ENCODE peak calls at places on chromosomes 7 and 10, in five cellular contexts. D is BE2C, Z is thoracic aorta, A is heart left ventricle, H is psoas muscle. Q is an unnamed sample. For H3K4me1 and H3K9me3, the result is how much of the 10 kb centered on the place peaks cover.

GRCh38 chr7:95398155-95398940 is 2.2 kb upstream of the PON3 start:
- DNase-seq in H (no peak), D (no peak), Z (no peak), A (no peak), Q (no peak)

GRCh38 chr10:103928784-103929183 is 10.8 kb upstream of the STN1 start:
- DNase-seq in Z (no peak), D (no peak), H (no peak), A (no peak), Q (no peak)

GRCh38 chr7:132838313-132838712 is 243.6 kb downstream of the CHCHD3 start:
- DNase-seq in D (no peak), Z (no peak), H (no peak), A (no peak), Q (no peak)

GRCh38 chr7:141663081-141663510 is 38.9 kb downstream of the DENND11 start:
- DNase-seq in D (no peak), A (no peak), Z (no peak), H (no peak), Q (peak)

GRCh38 chr7:102883098-102883860 is 29.5 kb upstream of the LRRC17 start:
- DNase-seq in Z (no peak), H (no peak), D (no peak), A (no peak), Q (no peak)

GRCh38 chr10:108598831-108599230 is 1324.5 kb downstream of the XPNPEP1 start:
- DNase-seq in Z (no peak), A (no peak), D (no peak), H (no peak), Q (no peak)

GRCh38 chr10:30586828-30587227 is 42.7 kb downstream of the LYZL2 start:
- DNase-seq in A (no peak), D (no peak), H (no peak), Z (no peak), Q (no peak)

GRCh38 chr7:148344406-148344805 is 246.2 kb upstream of the C7orf33 start:
- DNase-seq in D (no peak), A (no peak), H (no peak), Z (no peak), Q (no peak)

GRCh38 chr10:109679478-109679877 is 243.8 kb downstream of the XPNPEP1 start:
- DNase-seq in Z (no peak), A (no peak), D (no peak), H (no peak), Q (no peak)
- H3K4me3 ChIP-seq in Z (no peak), A (no peak), D (no peak), H (no peak), Q (no peak)

GRCh38 chr10:112988839-112989406 is 38.9 kb downstream of the TCF7L2 start:
- DNase-seq in D (no peak), A (no peak), Z (no peak), H (no peak), Q (no peak)
- H3K4me1 ChIP-seq in D (under half), A (half or more), Z (under half), H (under half), Q (under half)

GRCh38 chr7:129454249-129454551 is 20.0 kb downstream of the STRIP2 start:
- DNase-seq in H (no peak), A (no peak), Z (no peak), D (no peak), Q (no peak)

GRCh38 chr7:129461809-129462208 is 27.6 kb downstream of the STRIP2 start:
- DNase-seq in D (no peak), Z (no peak), H (no peak), A (no peak), Q (no peak)

GRCh38 chr7:129456421-129456820 is 22.2 kb downstream of the STRIP2 start:
- DNase-seq in D (no peak), A (no peak), H (no peak), Z (no peak), Q (no peak)

GRCh38 chr7:129457101-129457500 is 22.9 kb downstream of the STRIP2 start:
- DNase-seq in D (no peak), Z (no peak), H (no peak), A (no peak), Q (no peak)

DNA sequence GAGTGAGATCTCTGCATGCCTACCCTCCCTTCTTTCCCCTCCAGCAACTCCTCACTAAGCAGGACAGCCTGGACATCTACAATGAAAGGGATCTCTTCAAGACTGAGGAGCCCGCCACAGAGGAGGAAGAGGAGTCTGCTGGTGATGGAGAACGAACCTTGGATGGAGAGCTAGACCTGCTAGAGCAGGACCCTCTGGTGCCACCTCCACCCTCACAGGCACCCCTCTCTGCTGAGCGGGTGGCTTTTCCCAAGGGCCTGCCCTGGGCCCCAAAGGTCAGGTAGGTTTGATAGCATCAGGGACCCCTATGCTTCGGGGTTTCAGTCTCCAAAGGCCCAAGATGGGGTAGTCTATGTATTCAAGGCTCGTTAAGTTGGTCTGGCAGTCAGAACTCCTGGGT is 23.9 kb downstream of the STRIP2 start:
- DNase-seq in D (no peak), Z (no peak), A (no peak), H (no peak), Q (no peak)
- H3K9me3 ChIP-seq in D (under half), Z (under half), A (under half), H (under half), Q (under half)

GRCh38 chr7:93920496-93921189 is 892 bp upstream of the GNG11 start:
- DNase-seq in A (no peak), D (no peak), Z (no peak), H (no peak), Q (no peak)
- H3K4me3 ChIP-seq in A (peak), D (no peak), Z (no peak), H (peak), Q (no peak)

GRCh38 chr10:929965-930364 is 1.5 kb downstream of the LARP4B start:
- DNase-seq in Z (no peak), D (no peak), H (no peak), A (no peak), Q (no peak)
- H3K4me1 ChIP-seq in Z (under half), D (under half), H (half or more), A (under half), Q (under half)

DNA sequence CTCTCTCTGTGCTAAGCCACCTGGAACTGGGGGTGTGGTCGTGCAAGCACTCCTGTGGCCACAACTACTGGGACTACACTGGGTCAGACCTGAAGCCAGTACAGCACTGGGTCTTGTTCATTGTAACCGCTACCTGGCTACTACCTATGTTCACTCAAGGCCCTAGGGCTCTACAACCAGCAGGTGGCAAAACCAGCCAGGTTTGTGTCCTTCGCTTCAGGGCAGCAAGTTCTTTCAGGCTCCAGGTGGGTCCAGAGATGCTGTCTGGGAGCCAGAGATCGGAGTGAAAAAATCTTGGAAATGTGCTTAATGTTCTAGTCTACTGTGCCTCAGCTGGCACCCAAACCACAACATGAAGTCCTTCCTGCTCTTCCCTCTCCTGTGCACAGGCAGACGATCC is 171.6 kb upstream of the SORCS1 start:
- DNase-seq in Z (no peak), A (no peak), D (no peak), H (no peak), Q (no peak)
- H3K9me3 ChIP-seq in Z (under half), A (under half), D (under half), H (under half), Q (under half)